ENCODE peak calls at places on chromosomes 11 and 22, in ten cellular contexts. One of them, this sample, is unnamed.

GRCh38 chr11:131745405-131745804 is 375.0 kb downstream of the NTM start:
- DNase-seq in endothelial cell of umbilical vein: peak; percentile 78
- DNase-seq in sigmoid colon: no peak
- DNase-seq in stomach: no peak
- DNase-seq in transverse colon: no peak
- DNase-seq in lower leg skin: no peak
- DNase-seq in suprapubic skin: no peak
- DNase-seq in GM12891: no peak
- DNase-seq in A549: no peak
- DNase-seq in K562: no peak
- DNase-seq in this sample: peak; percentile 22

GRCh38 chr22:48841881-48842582 is 985.6 kb downstream of the BRD1 start:
- DNase-seq in GM12891: no peak
- DNase-seq in lower leg skin: no peak
- DNase-seq in endothelial cell of umbilical vein: no peak
- DNase-seq in K562: no peak
- DNase-seq in stomach: no peak
- DNase-seq in transverse colon: no peak
- DNase-seq in A549: no peak
- DNase-seq in sigmoid colon: peak; percentile 19
- DNase-seq in suprapubic skin: no peak
- DNase-seq in this sample: no peak

GRCh38 chr22:23565942-23566715 is 14.0 kb downstream of the IGLL1 start:
- DNase-seq in endothelial cell of umbilical vein: no peak
- DNase-seq in transverse colon: no peak
- DNase-seq in lower leg skin: no peak
- DNase-seq in GM12891: no peak
- DNase-seq in sigmoid colon: peak; percentile 51
- DNase-seq in stomach: no peak
- DNase-seq in suprapubic skin: peak; percentile 57
- DNase-seq in K562: peak; percentile 60
- DNase-seq in A549: no peak
- DNase-seq in this sample: no peak

GRCh38 chr11:23138761-23139160 is 278.5 kb upstream of the CCDC179 start:
- DNase-seq in sigmoid colon: no peak
- DNase-seq in lower leg skin: no peak
- DNase-seq in endothelial cell of umbilical vein: no peak
- DNase-seq in stomach: no peak
- DNase-seq in K562: no peak
- DNase-seq in suprapubic skin: no peak
- DNase-seq in A549: no peak
- DNase-seq in transverse colon: no peak
- DNase-seq in GM12891: no peak
- DNase-seq in this sample: no peak

GRCh38 chr11:32072872-32073661 is 17.8 kb upstream of the RCN1 start:
- DNase-seq in suprapubic skin: no peak
- DNase-seq in endothelial cell of umbilical vein: no peak
- DNase-seq in A549: no peak
- DNase-seq in sigmoid colon: no peak
- DNase-seq in transverse colon: no peak
- DNase-seq in GM12891: no peak
- DNase-seq in K562: no peak
- DNase-seq in stomach: no peak
- DNase-seq in lower leg skin: no peak
- DNase-seq in this sample: no peak

GRCh38 chr11:123458501-123458900 is 28.4 kb downstream of the GRAMD1B start:
- DNase-seq in endothelial cell of umbilical vein: no peak
- DNase-seq in GM12891: no peak
- DNase-seq in transverse colon: no peak
- DNase-seq in K562: no peak
- DNase-seq in A549: no peak
- DNase-seq in stomach: no peak
- DNase-seq in sigmoid colon: no peak
- DNase-seq in suprapubic skin: no peak
- DNase-seq in lower leg skin: no peak
- DNase-seq in this sample: no peak

GRCh38 chr11:125569913-125570621 is 790 bp downstream of the EI24 start:
- DNase-seq in suprapubic skin: no peak
- DNase-seq in stomach: peak; percentile 39
- DNase-seq in K562: no peak
- DNase-seq in lower leg skin: no peak
- DNase-seq in endothelial cell of umbilical vein: peak; percentile 13
- DNase-seq in sigmoid colon: no peak
- DNase-seq in GM12891: no peak
- DNase-seq in transverse colon: no peak
- DNase-seq in A549: no peak
- DNase-seq in this sample: no peak

GRCh38 chr11:73350908-73351636 is 25.1 kb upstream of the RELT start:
- DNase-seq in sigmoid colon: peak; percentile 79
- DNase-seq in endothelial cell of umbilical vein: peak; percentile 73
- DNase-seq in transverse colon: peak; percentile 59
- DNase-seq in suprapubic skin: no peak
- DNase-seq in stomach: peak; percentile 70
- DNase-seq in lower leg skin: peak; percentile 39
- DNase-seq in A549: peak; percentile 73
- DNase-seq in K562: peak; percentile 88
- DNase-seq in GM12891: peak; percentile 82
- DNase-seq in this sample: peak; percentile 96

GRCh38 chr11:75813622-75814039 is 1.4 kb upstream of the UVRAG start:
- DNase-seq in sigmoid colon: no peak
- DNase-seq in A549: no peak
- DNase-seq in GM12891: no peak
- DNase-seq in lower leg skin: no peak
- DNase-seq in transverse colon: no peak
- DNase-seq in K562: no peak
- DNase-seq in stomach: no peak
- DNase-seq in suprapubic skin: no peak
- DNase-seq in endothelial cell of umbilical vein: peak; percentile 99
- DNase-seq in this sample: no peak

GRCh38 chr11:75816561-75817239 is 1.7 kb downstream of the UVRAG start:
- DNase-seq in lower leg skin: no peak
- DNase-seq in endothelial cell of umbilical vein: peak; percentile 47
- DNase-seq in A549: no peak
- DNase-seq in GM12891: no peak
- DNase-seq in suprapubic skin: no peak
- DNase-seq in K562: no peak
- DNase-seq in stomach: no peak
- DNase-seq in sigmoid colon: no peak
- DNase-seq in transverse colon: no peak
- DNase-seq in this sample: no peak

GRCh38 chr11:75814686-75815344 is at the start of gene UVRAG:
- DNase-seq in K562: peak; percentile 99
- DNase-seq in stomach: peak; percentile 98
- DNase-seq in A549: peak; percentile 99
- DNase-seq in lower leg skin: peak; percentile 99
- DNase-seq in transverse colon: peak; percentile 99
- DNase-seq in sigmoid colon: peak; percentile 99
- DNase-seq in suprapubic skin: peak; percentile 99
- DNase-seq in GM12891: peak; percentile 85
- DNase-seq in endothelial cell of umbilical vein: peak; percentile 100
- DNase-seq in this sample: peak; percentile 94

GRCh38 chr11:75814369-75814685 is 683 bp upstream of the UVRAG start:
- DNase-seq in GM12891: no peak
- DNase-seq in suprapubic skin: no peak
- DNase-seq in lower leg skin: no peak
- DNase-seq in A549: no peak
- DNase-seq in stomach: no peak
- DNase-seq in endothelial cell of umbilical vein: no peak
- DNase-seq in K562: no peak
- DNase-seq in sigmoid colon: no peak
- DNase-seq in transverse colon: no peak
- DNase-seq in this sample: no peak

GRCh38 chr11:75815345-75815983 is 454 bp downstream of the UVRAG start:
- DNase-seq in GM12891: no peak
- DNase-seq in suprapubic skin: no peak
- DNase-seq in transverse colon: peak; percentile 46
- DNase-seq in stomach: peak; percentile 47
- DNase-seq in lower leg skin: peak; percentile 18
- DNase-seq in A549: peak; percentile 27
- DNase-seq in endothelial cell of umbilical vein: peak; percentile 52
- DNase-seq in sigmoid colon: peak; percentile 83
- DNase-seq in K562: no peak
- DNase-seq in this sample: peak; percentile 56
- TF ChIP-seq POLR2A in GM12891: peak; percentile 37
- TF ChIP-seq POLR2A in suprapubic skin: no peak
- TF ChIP-seq POLR2A in transverse colon: peak; percentile 19
- TF ChIP-seq POLR2A in stomach: no peak
- TF ChIP-seq POLR2A in lower leg skin: no peak
- TF ChIP-seq POLR2A in A549: no peak
- TF ChIP-seq POLR2A in endothelial cell of umbilical vein: no peak
- TF ChIP-seq POLR2A in sigmoid colon: no peak
- TF ChIP-seq POLR2A in K562: peak; percentile 17
- TF ChIP-seq POLR2A in this sample: no peak

DNA sequence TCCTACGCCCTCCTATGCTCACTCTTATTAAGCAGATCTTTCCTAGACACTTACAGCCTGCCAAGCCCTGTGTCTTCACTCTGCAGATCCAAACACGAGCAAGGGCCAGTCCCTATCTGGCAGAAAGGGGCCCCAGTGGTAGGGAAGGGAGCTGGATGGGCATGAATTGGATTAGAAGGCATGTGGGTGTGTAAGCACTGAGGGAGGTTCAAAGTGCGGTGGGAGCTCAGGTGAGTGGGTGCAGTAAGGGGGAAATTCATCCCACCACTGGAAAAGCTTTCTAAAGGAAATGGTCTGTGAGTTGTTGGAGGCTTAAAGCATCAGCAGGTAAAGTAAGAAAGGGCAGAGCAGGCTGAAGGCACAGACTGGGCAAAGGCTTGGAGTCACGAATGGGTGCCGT is 5.5 kb downstream of the TMEM132A start:
- DNase-seq in stomach: no peak
- DNase-seq in endothelial cell of umbilical vein: no peak
- DNase-seq in suprapubic skin: no peak
- DNase-seq in GM12891: no peak
- DNase-seq in K562: no peak
- DNase-seq in sigmoid colon: no peak
- DNase-seq in A549: no peak
- DNase-seq in transverse colon: no peak
- DNase-seq in lower leg skin: no peak
- DNase-seq in this sample: no peak
- TF ChIP-seq POLR2A in stomach: no peak
- TF ChIP-seq POLR2A in endothelial cell of umbilical vein: no peak
- TF ChIP-seq POLR2A in suprapubic skin: no peak
- TF ChIP-seq POLR2A in GM12891: no peak
- TF ChIP-seq POLR2A in K562: no peak
- TF ChIP-seq POLR2A in sigmoid colon: no peak
- TF ChIP-seq POLR2A in A549: no peak
- TF ChIP-seq POLR2A in transverse colon: no peak
- TF ChIP-seq POLR2A in lower leg skin: no peak
- TF ChIP-seq POLR2A in this sample: no peak

DNA sequence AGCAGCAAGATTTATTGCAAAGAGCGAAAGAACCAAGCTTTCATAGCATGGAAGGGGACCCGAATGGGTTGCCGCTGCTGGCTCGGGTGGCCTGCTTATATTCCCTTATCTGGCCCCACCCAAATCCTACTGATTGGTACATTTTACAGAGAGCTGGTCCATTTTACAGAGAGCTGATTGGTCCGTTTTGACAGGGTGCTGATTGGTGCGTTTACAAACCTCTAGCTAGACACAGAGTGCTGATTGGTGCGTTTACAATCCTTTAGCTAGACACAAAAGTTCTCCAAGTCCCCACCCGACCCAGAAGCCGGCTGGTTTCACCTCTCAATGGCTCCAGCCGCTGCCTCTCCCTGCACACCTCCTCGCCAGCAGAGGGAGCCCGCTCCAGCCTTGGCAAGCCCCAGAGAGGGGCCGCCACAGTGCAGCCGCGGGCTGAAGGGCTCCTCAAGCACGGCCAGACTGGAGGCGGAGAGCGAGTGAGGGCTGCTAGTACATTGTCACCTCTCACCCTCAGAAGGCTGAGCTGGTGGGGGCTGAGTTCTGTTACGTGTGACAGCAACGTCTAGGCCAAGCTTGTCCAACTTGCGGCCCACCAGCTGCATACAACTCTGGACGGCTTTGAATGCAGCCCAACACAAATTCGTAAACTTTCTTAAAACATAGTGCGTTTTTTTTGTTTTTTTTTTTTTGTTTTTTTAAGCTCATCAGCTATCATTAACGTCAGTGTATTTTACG is 8.7 kb downstream of the PTH start:
- DNase-seq in stomach: peak; percentile 52
- DNase-seq in suprapubic skin: no peak
- DNase-seq in lower leg skin: no peak
- DNase-seq in A549: peak; percentile 80
- DNase-seq in sigmoid colon: no peak
- DNase-seq in endothelial cell of umbilical vein: peak; percentile 40
- DNase-seq in transverse colon: peak; percentile 57
- DNase-seq in GM12891: no peak
- DNase-seq in K562: peak; percentile 13
- DNase-seq in this sample: no peak
- TF ChIP-seq POLR2A in stomach: no peak
- TF ChIP-seq POLR2A in suprapubic skin: no peak
- TF ChIP-seq POLR2A in lower leg skin: no peak
- TF ChIP-seq POLR2A in A549: peak; percentile 34
- TF ChIP-seq POLR2A in sigmoid colon: no peak
- TF ChIP-seq POLR2A in endothelial cell of umbilical vein: no peak
- TF ChIP-seq POLR2A in transverse colon: no peak
- TF ChIP-seq POLR2A in GM12891: no peak
- TF ChIP-seq POLR2A in K562: no peak
- TF ChIP-seq POLR2A in this sample: no peak

GRCh38 chr11:65492387-65492636 is 6.5 kb upstream of the MALAT1 start:
- DNase-seq in transverse colon: no peak
- DNase-seq in sigmoid colon: no peak
- DNase-seq in endothelial cell of umbilical vein: no peak
- DNase-seq in suprapubic skin: no peak
- DNase-seq in GM12891: no peak
- DNase-seq in lower leg skin: no peak
- DNase-seq in stomach: no peak
- DNase-seq in K562: no peak
- DNase-seq in A549: no peak
- DNase-seq in this sample: no peak

GRCh38 chr11:65493367-65494176 is 5.3 kb upstream of the MALAT1 start:
- DNase-seq in transverse colon: peak; percentile 83
- DNase-seq in endothelial cell of umbilical vein: peak; percentile 87
- DNase-seq in A549: peak; percentile 95
- DNase-seq in sigmoid colon: peak; percentile 90
- DNase-seq in suprapubic skin: peak; percentile 92
- DNase-seq in K562: no peak
- DNase-seq in lower leg skin: peak; percentile 89
- DNase-seq in GM12891: no peak
- DNase-seq in stomach: peak; percentile 88
- DNase-seq in this sample: no peak

GRCh38 chr11:65491163-65491465 is 7.7 kb upstream of the MALAT1 start:
- DNase-seq in sigmoid colon: peak; percentile 64
- DNase-seq in lower leg skin: no peak
- DNase-seq in A549: no peak
- DNase-seq in suprapubic skin: no peak
- DNase-seq in transverse colon: no peak
- DNase-seq in stomach: no peak
- DNase-seq in endothelial cell of umbilical vein: peak; percentile 49
- DNase-seq in GM12891: no peak
- DNase-seq in K562: no peak
- DNase-seq in this sample: no peak

GRCh38 chr11:65491614-65492386 is 7.0 kb upstream of the MALAT1 start:
- DNase-seq in transverse colon: peak; percentile 90
- DNase-seq in A549: peak; percentile 96
- DNase-seq in GM12891: no peak
- DNase-seq in endothelial cell of umbilical vein: peak; percentile 89
- DNase-seq in suprapubic skin: peak; percentile 96
- DNase-seq in lower leg skin: peak; percentile 87
- DNase-seq in stomach: peak; percentile 86
- DNase-seq in K562: peak; percentile 66
- DNase-seq in sigmoid colon: peak; percentile 94
- DNase-seq in this sample: no peak

DNA sequence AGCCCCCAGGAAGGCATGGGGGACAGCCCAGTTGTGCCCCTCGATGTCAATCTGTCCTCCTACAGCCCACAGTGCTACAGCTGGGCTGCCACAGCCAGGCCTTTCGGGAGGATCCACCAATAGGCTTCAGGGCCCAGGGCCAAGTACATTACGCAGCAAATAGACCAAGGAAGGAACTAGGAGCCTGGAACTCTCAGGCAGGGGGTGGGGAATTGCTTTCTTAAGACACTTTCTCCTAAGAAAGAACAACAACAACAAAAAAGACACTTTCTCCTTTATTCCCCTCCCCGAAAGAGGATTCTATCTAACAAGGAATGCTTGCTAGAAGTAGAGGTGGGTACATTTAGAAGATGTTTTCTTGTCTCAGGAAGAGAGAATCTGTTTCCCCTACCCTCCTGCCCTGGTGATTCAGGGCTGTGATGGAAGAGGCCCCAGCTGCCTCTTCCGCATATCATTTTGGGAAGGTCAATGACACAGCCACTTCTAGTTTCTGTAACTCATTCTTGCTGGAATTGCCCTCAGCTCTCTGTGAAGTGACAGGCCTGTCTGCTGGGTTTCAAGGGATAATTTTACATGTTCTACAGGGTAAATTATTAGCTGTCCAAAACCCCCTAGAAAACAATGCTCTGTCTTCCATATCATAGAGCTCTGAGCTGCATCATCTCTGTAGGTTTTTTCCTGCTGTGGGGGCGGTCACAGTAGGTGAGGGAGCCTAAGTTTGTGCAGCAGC is 6.0 kb upstream of the MALAT1 start:
- DNase-seq in suprapubic skin: no peak
- DNase-seq in transverse colon: peak; percentile 87
- DNase-seq in GM12891: no peak
- DNase-seq in lower leg skin: peak; percentile 92
- DNase-seq in sigmoid colon: peak; percentile 97
- DNase-seq in stomach: peak; percentile 85
- DNase-seq in A549: peak; percentile 91
- DNase-seq in K562: no peak
- DNase-seq in endothelial cell of umbilical vein: peak; percentile 81
- DNase-seq in this sample: no peak
- TF ChIP-seq POLR2A in suprapubic skin: peak; percentile 72
- TF ChIP-seq POLR2A in transverse colon: peak; percentile 63
- TF ChIP-seq POLR2A in GM12891: peak; percentile 39
- TF ChIP-seq POLR2A in lower leg skin: no peak
- TF ChIP-seq POLR2A in sigmoid colon: peak; percentile 39
- TF ChIP-seq POLR2A in stomach: no peak
- TF ChIP-seq POLR2A in A549: peak; percentile 37
- TF ChIP-seq POLR2A in K562: no peak
- TF ChIP-seq POLR2A in endothelial cell of umbilical vein: no peak
- TF ChIP-seq POLR2A in this sample: peak; percentile 40